ENCODE peak calls at places on chromosome 6, in six cellular contexts. R is T-cell, P is HFF-Myc, B is T-helper 2 cell, G is nephron progenitor cell, J is NB4. M is an unnamed sample.

GRCh38 chr6:110537208-110538123 is 61.1 kb upstream of the SLC22A16 start:
- DNase-seq in P (peak; percentile 84), R (no peak), G (no peak), J (peak; percentile 80), B (no peak), M (no peak)

GRCh38 chr6:11432713-11433450 is 104.7 kb upstream of the TMEM170B start:
- DNase-seq in P (peak; percentile 67), R (no peak), J (no peak), G (no peak), B (no peak), M (no peak)

GRCh38 chr6:99614430-99615161 is 8.0 kb downstream of the PRDM13 start:
- DNase-seq in J (peak; percentile 14), B (no peak), R (no peak), P (no peak), G (peak; percentile 58), M (no peak)

GRCh38 chr6:4102687-4103244 is 23.8 kb upstream of the FAM217A start:
- DNase-seq in R (no peak), J (no peak), B (no peak), P (no peak), G (no peak), M (no peak)

GRCh38 chr6:159875194-159875593 is 15.6 kb upstream of the MAS1 start:
- DNase-seq in G (peak; percentile 30), J (no peak), P (no peak), R (no peak), B (no peak), M (no peak)

GRCh38 chr6:42217523-42218367 is at the start of gene MRPS10:
- DNase-seq in P (peak; percentile 90), B (peak; percentile 87), G (peak; percentile 89), J (peak; percentile 97), R (peak; percentile 72), M (peak; percentile 86)

GRCh38 chr6:42224222-42225042 is 6.8 kb upstream of the MRPS10 start:
- DNase-seq in J (peak; percentile 69), B (no peak), R (no peak), G (no peak), P (peak; percentile 53), M (no peak)

GRCh38 chr6:2028457-2029038 is 216.9 kb downstream of the GMDS start:
- DNase-seq in P (no peak), B (no peak), R (no peak), G (no peak), J (peak; percentile 50), M (no peak)

GRCh38 chr6:136703331-136703846 is 88.9 kb downstream of the MAP3K5 start:
- DNase-seq in G (no peak), P (no peak), R (no peak), B (no peak), J (no peak), M (no peak)

GRCh38 chr6:166515072-166515810 is 71.2 kb downstream of the RAMACL start:
- DNase-seq in P (peak; percentile 59), G (no peak), B (no peak), J (peak; percentile 88), R (no peak), M (no peak)

GRCh38 chr6:34547921-34548644 is 8.0 kb downstream of the SPDEF start:
- DNase-seq in P (no peak), J (no peak), G (no peak), B (no peak), R (no peak), M (no peak)

GRCh38 chr6:89270951-89271721 is 44.0 kb downstream of the GABRR2 start:
- DNase-seq in G (no peak), J (peak; percentile 73), R (no peak), B (no peak), P (no peak), M (no peak)

GRCh38 chr6:48563426-48563825 is 452.4 kb upstream of the PTCHD4 start:
- DNase-seq in J (no peak), B (no peak), R (no peak), G (no peak), P (no peak), M (no peak)

GRCh38 chr6:106927531-106928398 is 46.8 kb downstream of the CD24 start:
- DNase-seq in R (no peak), J (peak; percentile 53), P (peak; percentile 16), B (no peak), G (peak; percentile 92), M (no peak)

GRCh38 chr6:157255079-157255478 is 68.2 kb downstream of the TMEM242 start:
- DNase-seq in P (no peak), R (no peak), J (no peak), B (no peak), G (no peak), M (no peak)

GRCh38 chr6:127516676-127517273 is 2.4 kb downstream of the MTCL3 start:
- DNase-seq in P (no peak), J (peak; percentile 54), R (no peak), B (peak; percentile 29), G (peak; percentile 57), M (no peak)

GRCh38 chr6:139753198-139753861 is 378.9 kb upstream of the CITED2 start:
- DNase-seq in J (no peak), G (no peak), P (no peak), R (no peak), B (no peak), M (no peak)

M was measured in effector memory CD4-positive, alpha-beta T cell.